ENCODE peak calls at places on chromosome 17, in four cellular contexts. D is dorsolateral prefrontal cortex, X is WERI-Rb-1, U is GM23248. J is an unnamed sample.

GRCh38 chr17:74305865-74306654 is 20.0 kb upstream of the KIF19 start:
- DNase-seq in D (no peak), X (peak; percentile 74), U (peak; percentile 28), J (no peak)

GRCh38 chr17:38658741-38659345 is 15.9 kb downstream of the EPOP start:
- DNase-seq in D (peak; percentile 36), X (no peak), U (no peak), J (no peak)

GRCh38 chr17:60641810-60642220 is 35.8 kb upstream of the BCAS3 start:
- DNase-seq in D (no peak), X (peak; percentile 82), U (peak; percentile 81), J (peak; percentile 57)

GRCh38 chr17:63983326-63983725 is 10.6 kb upstream of the SCN4A start:
- DNase-seq in D (no peak), X (no peak), U (no peak), J (no peak)

GRCh38 chr17:38590988-38591758 is 14.6 kb downstream of the SRCIN1 start:
- DNase-seq in D (no peak), X (peak; percentile 94), U (peak; percentile 32), J (no peak)

GRCh38 chr17:40532520-40533253 is 31.3 kb upstream of the TNS4 start:
- DNase-seq in D (no peak), X (no peak), U (no peak), J (no peak)

GRCh38 chr17:34755371-34755770 is 176.0 kb downstream of the TMEM132E start:
- DNase-seq in D (no peak), X (no peak), U (no peak), J (no peak)

GRCh38 chr17:76797441-76797840 is 59.5 kb downstream of the MFSD11 start:
- DNase-seq in D (no peak), X (no peak), U (no peak), J (no peak)

GRCh38 chr17:57699751-57700186 is 45.3 kb downstream of the CCDC182 start:
- DNase-seq in D (no peak), X (no peak), U (no peak), J (no peak)

GRCh38 chr17:36722121-36722902 is 120.9 kb downstream of the MRM1 start:
- DNase-seq in D (peak; percentile 34), X (no peak), U (peak; percentile 42), J (peak; percentile 82)

GRCh38 chr17:39828443-39828842 is 35.7 kb downstream of the IKZF3 start:
- DNase-seq in D (no peak), X (no peak), U (no peak), J (no peak)

GRCh38 chr17:77657821-77658220 is 300.7 kb upstream of the TNRC6C start:
- DNase-seq in D (no peak), X (no peak), U (no peak), J (no peak)

GRCh38 chr17:60229189-60229802 is 79.5 kb downstream of the CA4 start:
- DNase-seq in D (no peak), X (no peak), U (peak; percentile 45), J (no peak)

GRCh38 chr17:77786740-77787505 is 171.6 kb upstream of the TNRC6C start:
- DNase-seq in D (no peak), X (no peak), U (peak; percentile 44), J (no peak)

GRCh38 chr17:42182927-42183734 is 2.1 kb downstream of the HCRT start:
- DNase-seq in D (no peak), X (no peak), U (peak; percentile 66), J (no peak)

GRCh38 chr17:78227455-78227916 is 3.9 kb upstream of the TMEM235 start:
- DNase-seq in D (no peak), X (no peak), U (no peak), J (no peak)

GRCh38 chr17:62888148-62888547 is 77.9 kb upstream of the TANC2 start:
- DNase-seq in D (no peak), X (no peak), U (no peak), J (no peak)

GRCh38 chr17:56528636-56529170 is 64.8 kb upstream of the NOG start:
- DNase-seq in D (no peak), X (no peak), U (no peak), J (no peak)

GRCh38 chr17:46964315-46965265 is 14.5 kb downstream of the RPRML start:
- DNase-seq in D (no peak), X (no peak), U (peak; percentile 30), J (no peak)

DNA sequence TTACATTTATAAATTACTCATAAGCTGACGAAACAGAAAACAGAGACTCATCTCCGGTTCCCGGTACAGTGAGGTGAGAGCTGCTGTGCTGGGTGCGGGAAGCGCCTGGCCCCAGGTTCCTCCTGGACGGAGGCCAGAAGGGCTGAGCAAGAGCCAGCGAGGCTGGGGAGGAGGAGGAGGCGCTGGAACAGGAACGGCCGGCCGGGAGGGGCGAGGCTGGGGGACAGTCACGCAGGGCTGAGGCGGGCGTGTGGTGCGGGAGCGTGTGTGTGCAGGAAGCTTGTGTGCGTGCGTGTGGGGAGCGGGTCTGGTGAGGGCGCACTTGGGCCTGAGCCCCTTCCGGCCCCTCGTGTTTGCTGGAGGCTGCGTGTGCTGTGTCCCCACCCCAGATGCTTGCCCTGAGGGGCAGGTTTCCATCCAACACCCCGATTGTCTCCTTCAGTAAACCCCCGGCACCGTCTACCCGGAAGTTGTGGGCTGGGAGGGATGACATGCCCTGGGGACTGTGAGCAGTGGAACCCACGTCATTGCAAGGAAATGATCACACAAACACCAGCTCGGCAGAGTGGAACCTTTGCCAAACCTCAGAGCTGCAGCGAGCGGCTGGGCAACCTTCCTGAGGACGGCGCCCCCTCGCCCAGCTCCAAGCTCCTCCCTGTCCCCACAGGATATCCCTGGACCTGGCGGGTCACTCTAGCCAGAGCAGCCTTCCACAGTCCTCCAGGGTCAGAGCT is 19.4 kb downstream of the CD7 start:
- DNase-seq in D (peak; percentile 42), X (no peak), U (peak; percentile 97), J (peak; percentile 96)
- H3K4me3 ChIP-seq in D (peak overlapping the region; percentile 51), X (no peak overlapping the region), U (peak overlapping the region; percentile 71), J (peak overlapping the region; percentile 57)

DNA sequence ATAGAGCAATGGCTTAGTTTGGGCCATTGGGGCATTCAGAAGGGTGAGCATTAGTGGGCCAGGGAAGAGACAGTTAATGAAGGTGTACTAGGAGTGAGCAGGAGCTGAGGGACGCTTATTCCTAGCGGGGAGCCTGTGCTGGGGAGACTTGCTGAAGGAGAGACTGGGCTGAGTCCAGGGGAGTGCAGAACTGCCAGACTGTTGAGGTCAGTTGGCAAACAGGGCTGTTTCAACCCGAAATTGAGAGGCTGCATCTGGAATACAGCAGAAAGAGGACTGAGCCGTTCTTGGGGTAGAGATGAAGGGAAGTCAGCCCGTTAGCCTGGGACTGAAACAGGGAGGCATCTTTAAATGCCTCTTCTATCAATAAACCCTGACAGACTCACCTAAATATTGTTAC is 33.2 kb downstream of the MAP2K6 start:
- DNase-seq in D (no peak), X (no peak), U (peak; percentile 4), J (no peak)
- H3K4me3 ChIP-seq in D (peak overlapping the region; percentile 36), X (no peak overlapping the region), U (no peak overlapping the region), J (no peak overlapping the region)

GRCh38 chr17:18980682-18981384 is 23.7 kb downstream of the FAM83G start:
- DNase-seq in D (no peak), X (no peak), U (peak; percentile 87), J (no peak)

GRCh38 chr17:18981385-18981641 is 23.3 kb downstream of the FAM83G start:
- DNase-seq in D (no peak), X (no peak), U (no peak), J (no peak)

GRCh38 chr17:18984273-18985114 is 20.1 kb downstream of the FAM83G start:
- DNase-seq in D (no peak), X (no peak), U (no peak), J (no peak)

GRCh38 chr17:18978655-18979054 is 25.9 kb downstream of the FAM83G start:
- DNase-seq in D (no peak), X (no peak), U (no peak), J (no peak)

DNA sequence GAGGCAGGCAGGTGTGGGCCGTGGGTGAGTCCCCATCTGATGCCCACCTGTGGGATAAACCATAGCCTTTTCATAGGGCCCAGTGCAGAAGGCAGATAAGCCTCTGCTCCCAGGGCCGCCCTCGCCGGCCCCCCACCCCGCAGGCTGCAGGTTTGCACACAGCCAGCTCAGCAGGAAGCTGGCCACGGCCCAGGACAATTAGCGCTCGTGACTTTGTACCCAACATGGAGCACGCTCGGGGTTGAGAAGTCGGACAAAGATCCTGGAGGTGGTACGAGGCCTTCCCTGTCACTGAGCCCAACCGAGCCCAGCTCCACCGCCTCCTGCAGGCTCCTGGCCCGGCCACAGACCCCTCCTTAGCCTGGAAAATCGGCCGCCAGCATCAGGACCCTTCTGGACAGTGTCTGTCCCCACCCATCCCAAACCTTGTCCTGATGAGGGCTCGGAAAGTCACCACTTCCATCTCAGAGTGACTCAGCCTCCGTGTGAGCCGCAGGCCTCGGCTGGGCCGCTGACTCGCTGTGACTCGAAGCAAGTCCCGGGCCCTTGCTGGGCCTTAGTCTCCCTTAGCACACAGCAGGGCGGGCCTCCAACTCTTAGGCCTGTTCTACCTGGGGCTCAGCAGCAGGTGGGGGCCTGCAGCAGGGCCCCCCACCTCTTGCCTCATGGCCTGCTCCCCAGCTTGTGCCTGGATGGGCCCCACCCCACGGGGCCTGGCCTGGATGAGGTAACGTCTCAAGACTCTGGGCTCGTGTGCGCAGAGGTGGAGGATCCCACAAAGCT is 22.7 kb downstream of the FAM83G start:
- DNase-seq in D (no peak), X (no peak), U (peak; percentile 97), J (no peak)
- H3K4me3 ChIP-seq in D (no peak overlapping the region), X (no peak overlapping the region), U (no peak overlapping the region), J (no peak overlapping the region)

GRCh38 chr17:3666516-3666915 is 1.9 kb downstream of the TAX1BP3 start:
- DNase-seq in D (no peak), X (no peak), U (no peak), J (no peak)
- H3K4me3 ChIP-seq in D (no peak overlapping the region), X (no peak overlapping the region), U (peak overlapping the region; percentile 83), J (no peak overlapping the region)

GRCh38 chr17:45226620-45227019 is 4.9 kb downstream of the FMNL1 start:
- DNase-seq in D (no peak), X (no peak), U (no peak), J (no peak)

GRCh38 chr17:45228121-45228941 is 6.6 kb downstream of the FMNL1 start:
- DNase-seq in D (no peak), X (no peak), U (no peak), J (no peak)

GRCh38 chr17:45227101-45227591 is 5.5 kb downstream of the FMNL1 start:
- DNase-seq in D (no peak), X (no peak), U (peak; percentile 52), J (no peak)

GRCh38 chr17:45228985-45229517 is 7.4 kb downstream of the FMNL1 start:
- DNase-seq in D (no peak), X (no peak), U (peak; percentile 96), J (peak; percentile 75)

GRCh38 chr17:45227631-45228120 is 6.0 kb downstream of the FMNL1 start:
- DNase-seq in D (no peak), X (no peak), U (no peak), J (no peak)
- H3K4me3 ChIP-seq in D (no peak overlapping the region), X (no peak overlapping the region), U (no peak overlapping the region), J (peak overlapping the region; percentile 91)

DNA sequence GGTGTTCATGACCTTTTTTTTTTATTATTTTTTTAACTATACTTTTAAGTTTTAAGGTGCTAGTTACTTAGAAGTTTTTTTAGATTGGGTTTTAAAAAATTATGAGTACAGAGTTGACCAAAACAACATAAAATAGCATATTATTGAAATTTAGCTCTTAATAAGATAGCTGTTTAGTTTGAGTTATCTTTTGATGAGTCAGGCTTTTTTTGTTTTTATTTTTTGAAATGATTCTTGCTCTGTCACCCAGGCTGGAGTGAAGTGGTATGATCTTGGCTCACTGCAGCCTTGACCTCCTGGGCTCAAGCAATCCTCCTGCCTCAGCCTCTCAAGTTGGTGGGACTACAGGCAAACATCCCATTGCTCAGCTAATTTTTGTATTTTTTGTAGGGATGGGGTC is 13.6 kb downstream of the ZNF750 start:
- DNase-seq in D (no peak), X (no peak), U (no peak), J (no peak)
- H3K4me3 ChIP-seq in D (no peak overlapping the region), X (no peak overlapping the region), U (no peak overlapping the region), J (no peak overlapping the region)

GRCh38 chr17:31489295-31490018 is 98.0 kb downstream of the RAB11FIP4 start:
- DNase-seq in D (no peak), X (no peak), U (no peak), J (no peak)
- H3K4me3 ChIP-seq in D (peak overlapping the region; percentile 72), X (no peak overlapping the region), U (no peak overlapping the region), J (peak overlapping the region; percentile 79)

J was measured in naive thymus-derived CD4-positive, alpha-beta T cell.